ENCODE peak calls at places on chromosomes 5 and 9, in ten cellular contexts. J, C, W, H, B, F, O, G, D and P are unnamed samples. For H3K4me1, the result is how much of the 10 kb centered on the place peaks cover.

GRCh38 chr5:143890475-143890874 is 78.5 kb downstream of the HMHB1 start:
- DNase-seq in G (no peak), W (no peak), J (no peak), F (no peak), C (peak), B (peak), H (peak), D (no peak), O (no peak), P (no peak)

GRCh38 chr5:74641778-74642542 is 1.4 kb upstream of the ENC1 start:
- DNase-seq in O (no peak), B (peak), F (no peak), W (no peak), C (peak), D (no peak), J (peak), G (no peak), H (peak), P (peak)

GRCh38 chr5:64887910-64888309 is 119.2 kb downstream of the CWC27 start:
- DNase-seq in D (no peak), O (no peak), H (no peak), G (no peak), J (no peak), W (no peak), C (no peak), F (no peak), B (no peak), P (no peak)

GRCh38 chr9:131235480-131235851 is 40.8 kb downstream of the FAM78A start:
- DNase-seq in O (no peak), H (no peak), F (no peak), B (no peak), D (no peak), W (no peak), J (no peak), C (no peak), G (no peak), P (no peak)

GRCh38 chr5:2508514-2508913 is 243.0 kb downstream of the IRX2 start:
- DNase-seq in O (no peak), H (no peak), W (no peak), D (no peak), F (no peak), G (no peak), C (no peak), B (no peak), J (no peak), P (no peak)

GRCh38 chr5:38666668-38667498 is 110.4 kb upstream of the LIFR start:
- DNase-seq in O (no peak), B (peak), W (no peak), H (peak), C (no peak), J (peak), D (no peak), G (peak), F (no peak), P (no peak)

GRCh38 chr9:79684711-79685575 is 113.2 kb downstream of the TLE4 start:
- DNase-seq in B (peak), H (peak), J (no peak), O (no peak), G (no peak), D (no peak), F (no peak), W (no peak), C (peak), P (no peak)

GRCh38 chr9:116494815-116495634 is 192.1 kb upstream of the TRIM32 start:
- DNase-seq in W (no peak), D (no peak), C (no peak), H (peak), O (no peak), F (no peak), J (peak), G (no peak), B (peak), P (no peak)

GRCh38 chr5:81313686-81314085 is 12.3 kb downstream of the ZCCHC9 start:
- DNase-seq in J (no peak), G (no peak), C (no peak), W (no peak), O (no peak), D (no peak), B (no peak), F (no peak), H (peak), P (no peak)

GRCh38 chr9:109717342-109717741 is 62.7 kb upstream of the PALM2AKAP2 start:
- DNase-seq in B (no peak), C (peak), W (no peak), H (no peak), J (no peak), O (no peak), F (no peak), G (no peak), D (no peak), P (no peak)

GRCh38 chr9:124778575-124779367 is 1.8 kb downstream of the OLFML2A start:
- DNase-seq in G (no peak), H (peak), D (no peak), C (no peak), B (no peak), F (no peak), J (no peak), O (no peak), W (no peak), P (no peak)
- H3K4me1 ChIP-seq in G (half or more), H (under half), D (under half), C (under half), B (under half), F (under half), J (under half), O (under half), W (half or more), P (under half)

GRCh38 chr5:149532413-149532812 is 18.8 kb downstream of the CSNK1A1 start:
- DNase-seq in H (no peak), B (no peak), D (no peak), W (no peak), F (no peak), C (no peak), O (no peak), G (no peak), J (no peak), P (no peak)
- H3K4me1 ChIP-seq in H (under half), B (under half), D (under half), W (half or more), F (half or more), C (under half), O (half or more), G (under half), J (under half), P (half or more)

DNA sequence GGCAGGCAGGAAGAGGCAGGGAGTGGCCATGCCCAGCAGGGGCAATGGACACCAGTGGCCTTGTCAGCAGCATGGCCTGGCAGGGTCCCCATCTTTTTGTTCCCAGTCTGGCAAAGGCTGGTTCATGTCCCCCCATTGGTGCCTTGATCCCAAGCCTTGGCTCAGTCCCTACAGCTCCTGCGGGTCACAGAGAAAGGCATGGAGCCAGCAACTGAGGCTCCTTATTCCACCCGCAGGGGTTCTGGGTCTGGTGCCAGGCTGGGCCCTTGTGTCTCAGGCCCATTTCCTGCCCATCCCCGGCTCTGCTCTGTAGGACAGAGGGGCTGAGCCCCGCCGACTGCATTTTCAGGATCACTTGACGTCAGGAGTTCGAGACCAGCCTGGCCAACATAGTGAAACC is 14.0 kb downstream of the TRIM14 start:
- DNase-seq in B (no peak), D (no peak), C (no peak), O (no peak), F (no peak), H (no peak), W (no peak), G (no peak), J (no peak), P (no peak)
- H3K4me1 ChIP-seq in B (under half), D (half or more), C (under half), O (half or more), F (half or more), H (under half), W (half or more), G (under half), J (under half), P (half or more)

GRCh38 chr9:14278291-14278721 is 35.6 kb downstream of the NFIB start:
- DNase-seq in D (no peak), O (no peak), H (peak), W (no peak), B (peak), G (no peak), C (peak), J (no peak), F (no peak), P (no peak)
- H3K4me1 ChIP-seq in D (under half), O (under half), H (under half), W (half or more), B (half or more), G (half or more), C (under half), J (under half), F (under half), P (under half)

GRCh38 chr9:134361843-134362414 is 35.7 kb downstream of the RXRA start:
- DNase-seq in B (no peak), D (no peak), W (no peak), H (no peak), F (no peak), J (no peak), G (no peak), O (no peak), C (no peak), P (no peak)
- H3K4me1 ChIP-seq in B (under half), D (under half), W (half or more), H (under half), F (under half), J (half or more), G (under half), O (under half), C (half or more), P (under half)

GRCh38 chr5:32160228-32160627 is 13.9 kb downstream of the GOLPH3 start:
- DNase-seq in D (no peak), O (no peak), H (peak), F (no peak), C (no peak), G (no peak), W (no peak), J (no peak), B (no peak), P (no peak)
- H3K4me1 ChIP-seq in D (under half), O (under half), H (under half), F (under half), C (under half), G (under half), W (half or more), J (under half), B (under half), P (under half)

GRCh38 chr5:106386287-106386686 is 1284.5 kb downstream of the EFNA5 start:
- DNase-seq in H (no peak), F (no peak), C (no peak), J (no peak), B (no peak), G (no peak), O (no peak), W (no peak), D (no peak), P (no peak)
- H3K4me1 ChIP-seq in H (under half), F (under half), C (under half), J (under half), B (under half), G (under half), O (under half), W (under half), D (under half), P (under half)